ENCODE peak calls at places on chromosome 13, in six cellular contexts. T is uterus, R is astrocyte, K is GM23248, V is cardiac muscle cell, A is left lung. D is an unnamed sample.
A peak's percentile ranks its signal among the peaks of the same experiment; 100 is the strongest.

GRCh38 chr13:30673669-30674521 is 56.2 kb downstream of the USPL1 start:
- DNase-seq in T (peak; percentile 86), A (peak; percentile 92), V (peak; percentile 87), K (peak; percentile 93), R (peak; percentile 82), D (peak; percentile 91)

GRCh38 chr13:30908416-30908980 is 2.4 kb downstream of the MEDAG start:
- DNase-seq in K (peak; percentile 79), V (peak; percentile 92), R (peak; percentile 72), T (peak; percentile 71), A (no peak), D (no peak)

GRCh38 chr13:64075543-64076271 is 2660.1 kb upstream of the PCDH20 start:
- DNase-seq in V (no peak), A (no peak), R (no peak), T (no peak), K (no peak), D (no peak)

GRCh38 chr13:25901460-25902376 is 150.1 kb downstream of the SHISA2 start:
- DNase-seq in A (no peak), R (peak; percentile 86), V (peak; percentile 91), T (no peak), K (no peak), D (peak; percentile 82)

GRCh38 chr13:95235944-95236343 is 65.3 kb downstream of the ABCC4 start:
- DNase-seq in T (no peak), A (peak; percentile 54), R (no peak), V (no peak), K (no peak), D (no peak)

GRCh38 chr13:100987993-100988392 is 313.4 kb upstream of the TMTC4 start:
- DNase-seq in R (peak; percentile 32), V (no peak), A (no peak), T (no peak), K (peak; percentile 44), D (no peak)

GRCh38 chr13:109835321-109835720 is 48.9 kb upstream of the IRS2 start:
- DNase-seq in R (peak; percentile 14), A (no peak), K (no peak), T (no peak), V (peak; percentile 13), D (no peak)

GRCh38 chr13:112870062-112870352 is 99.0 kb upstream of the MCF2L start:
- DNase-seq in A (no peak), K (no peak), V (no peak), R (no peak), T (no peak), D (no peak)

GRCh38 chr13:85286081-85286480 is 513.1 kb downstream of the SLITRK6 start:
- DNase-seq in T (no peak), A (no peak), K (no peak), R (peak; percentile 48), V (peak; percentile 41), D (no peak)

GRCh38 chr13:37074703-37075102 is 15.2 kb upstream of the SUPT20H start:
- DNase-seq in V (peak; percentile 65), K (peak; percentile 62), R (peak; percentile 37), T (no peak), A (no peak), D (peak; percentile 15)

GRCh38 chr13:114062341-114062740 is 70.1 kb downstream of the RASA3 start:
- DNase-seq in K (no peak), T (no peak), R (no peak), V (no peak), A (no peak), D (no peak)

GRCh38 chr13:97306646-97307045 is 84.5 kb downstream of the MBNL2 start:
- DNase-seq in K (no peak), R (no peak), T (no peak), V (peak; percentile 45), A (no peak), D (no peak)

GRCh38 chr13:30702006-30702405 is 33.3 kb upstream of the ALOX5AP start:
- DNase-seq in V (no peak), R (no peak), A (no peak), T (no peak), K (no peak), D (no peak)

GRCh38 chr13:23723463-23723862 is 153.3 kb downstream of the TNFRSF19 start:
- DNase-seq in T (no peak), K (peak; percentile 75), A (no peak), V (peak; percentile 53), R (peak; percentile 61), D (no peak)

GRCh38 chr13:36674337-36675212 is 755 bp downstream of the SERTM1 start:
- DNase-seq in A (no peak), V (no peak), T (no peak), R (no peak), K (no peak), D (no peak)

GRCh38 chr13:72025836-72026235 is 158.8 kb upstream of the DACH1 start:
- DNase-seq in K (no peak), A (no peak), V (no peak), R (peak; percentile 60), T (no peak), D (no peak)

GRCh38 chr13:26713341-26713740 is 47.2 kb downstream of the GPR12 start:
- DNase-seq in V (no peak), R (no peak), A (no peak), T (no peak), K (no peak), D (no peak)

GRCh38 chr13:20272571-20273171 is 40.6 kb upstream of the GJB6 start:
- DNase-seq in A (no peak), V (no peak), T (no peak), R (no peak), K (no peak), D (no peak)

GRCh38 chr13:105207586-105208293 is 1327.7 kb downstream of the EFNB2 start:
- DNase-seq in K (no peak), R (peak; percentile 18), A (no peak), T (no peak), V (peak; percentile 51), D (no peak)

GRCh38 chr13:71864981-71865857 is 1.8 kb downstream of the DACH1 start:
- DNase-seq in V (peak; percentile 12), T (peak; percentile 18), K (no peak), A (peak; percentile 48), R (peak; percentile 20), D (no peak)

GRCh38 chr13:25463496-25463895 is 91.7 kb downstream of the ATP8A2 start:
- DNase-seq in T (no peak), K (peak; percentile 33), A (no peak), R (peak; percentile 32), V (no peak), D (no peak)

GRCh38 chr13:51325837-51326236 is 13.7 kb upstream of the SERPINE3 start:
- DNase-seq in T (no peak), A (no peak), R (no peak), K (no peak), V (no peak), D (no peak)

GRCh38 chr13:51328488-51328887 is 11.0 kb upstream of the SERPINE3 start:
- DNase-seq in K (no peak), A (no peak), R (no peak), V (no peak), T (no peak), D (no peak)

GRCh38 chr13:51324714-51325440 is 14.6 kb upstream of the SERPINE3 start:
- DNase-seq in K (no peak), A (no peak), T (no peak), V (no peak), R (no peak), D (no peak)

GRCh38 chr13:51323824-51324511 is 15.5 kb upstream of the SERPINE3 start:
- DNase-seq in V (no peak), R (no peak), A (no peak), K (no peak), T (no peak), D (no peak)

GRCh38 chr13:51326782-51327181 is 12.7 kb upstream of the SERPINE3 start:
- DNase-seq in A (no peak), K (no peak), T (no peak), V (no peak), R (no peak), D (no peak)
- H3K9me3 ChIP-seq in A (no peaks in the 10 kb centered on the region), K (no peaks in the 10 kb centered on the region), T (no peaks in the 10 kb centered on the region), V (no peaks in the 10 kb centered on the region), R (no peaks in the 10 kb centered on the region), D (no peaks in the 10 kb centered on the region)

GRCh38 chr13:56659041-56659471 is 481.7 kb upstream of the PRR20A start:
- DNase-seq in T (no peak), A (no peak), R (no peak), V (no peak), K (no peak), D (no peak)
- H3K9me3 ChIP-seq in T (no peaks in the 10 kb centered on the region), A (no peaks in the 10 kb centered on the region), R (no peaks in the 10 kb centered on the region), V (no peaks in the 10 kb centered on the region), K (no peaks in the 10 kb centered on the region), D (no peaks in the 10 kb centered on the region)

GRCh38 chr13:19267746-19268145 is 86.1 kb upstream of the TUBA3C start:
- DNase-seq in T (no peak), V (no peak), R (no peak), K (no peak), A (no peak), D (peak; percentile 33)
- H3K9me3 ChIP-seq in T (no peaks in the 10 kb centered on the region), V (no peaks in the 10 kb centered on the region), R (peaks cover 7% of the 10 kb centered on the region), K (no peaks in the 10 kb centered on the region), A (no peaks in the 10 kb centered on the region), D (no peaks in the 10 kb centered on the region)

GRCh38 chr13:111865046-111865445 is 201.9 kb upstream of the SOX1 start:
- DNase-seq in K (no peak), T (no peak), A (no peak), R (no peak), V (no peak), D (no peak)
- H3K9me3 ChIP-seq in K (no peaks in the 10 kb centered on the region), T (no peaks in the 10 kb centered on the region), A (no peaks in the 10 kb centered on the region), R (no peaks in the 10 kb centered on the region), V (no peaks in the 10 kb centered on the region), D (no peaks in the 10 kb centered on the region)

DNA sequence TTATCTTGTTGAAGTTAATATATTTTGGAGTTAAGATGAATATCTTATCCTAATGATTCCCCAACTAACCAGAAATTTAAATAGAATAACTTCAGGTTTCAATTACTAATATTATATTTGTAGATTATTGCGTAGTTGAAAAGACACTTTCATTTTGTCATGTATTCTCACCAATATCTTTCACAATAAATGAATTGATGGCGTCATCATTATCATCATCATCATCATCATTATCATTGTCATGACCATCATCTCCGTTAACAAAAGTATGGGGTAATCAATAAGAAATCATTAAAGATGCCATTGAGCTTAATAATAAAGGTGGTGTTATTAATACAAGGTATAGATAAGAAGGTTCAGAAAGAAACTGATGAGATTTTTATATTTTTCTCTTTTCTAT is 768.8 kb upstream of the SLC10A2 start:
- DNase-seq in K (no peak), T (no peak), R (no peak), A (no peak), V (no peak), D (no peak)
- H3K9me3 ChIP-seq in K (peaks cover 3% of the 10 kb centered on the region), T (no peaks in the 10 kb centered on the region), R (no peaks in the 10 kb centered on the region), A (no peaks in the 10 kb centered on the region), V (no peaks in the 10 kb centered on the region), D (no peaks in the 10 kb centered on the region)

DNA sequence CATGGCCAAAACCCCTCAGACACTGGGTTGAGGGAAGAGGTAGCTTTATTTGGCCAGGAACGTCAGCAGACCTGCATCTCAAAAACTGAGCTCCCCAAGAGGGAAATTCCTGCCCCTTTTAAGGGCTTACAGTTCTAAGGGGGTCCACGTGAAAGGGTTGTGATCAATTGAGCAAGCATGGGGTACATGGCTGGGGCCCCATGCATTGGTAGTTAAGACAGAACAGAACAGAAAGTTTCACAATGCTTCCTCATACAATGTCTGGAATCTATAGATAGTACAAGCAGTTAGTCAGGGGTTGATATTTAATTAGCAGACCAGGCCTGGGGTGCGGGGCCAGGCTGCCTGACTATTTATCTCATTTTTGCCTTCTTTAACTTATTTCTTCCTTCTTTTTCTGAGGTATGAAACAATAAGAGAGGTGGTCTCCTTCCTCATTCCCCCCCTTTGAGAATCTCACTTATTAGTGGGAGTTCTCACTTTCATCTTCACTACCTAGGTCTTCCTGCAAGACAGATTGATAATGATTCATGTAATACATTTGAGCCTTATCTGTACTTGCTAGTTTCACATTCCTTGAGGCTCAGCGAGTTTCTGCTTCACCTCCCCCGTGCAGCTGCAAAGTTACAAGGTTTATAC is 84.8 kb downstream of the SLC25A15 start:
- DNase-seq in R (no peak), V (peak; percentile 7), K (no peak), A (no peak), T (no peak), D (no peak)
- H3K9me3 ChIP-seq in R (peaks cover 18% of the 10 kb centered on the region), V (no peaks in the 10 kb centered on the region), K (no peaks in the 10 kb centered on the region), A (no peaks in the 10 kb centered on the region), T (peaks cover 33% of the 10 kb centered on the region), D (no peaks in the 10 kb centered on the region)

GRCh38 chr13:111259058-111259457 is 61.4 kb upstream of the TEX29 start:
- DNase-seq in R (no peak), V (no peak), A (no peak), T (no peak), K (no peak), D (no peak)
- H3K9me3 ChIP-seq in R (no peaks in the 10 kb centered on the region), V (no peaks in the 10 kb centered on the region), A (no peaks in the 10 kb centered on the region), T (no peaks in the 10 kb centered on the region), K (no peaks in the 10 kb centered on the region), D (no peaks in the 10 kb centered on the region)